ENCODE peak calls at places on chromosomes 5 and 9, in four cellular contexts. One of them, this sample, is unnamed.

GRCh38 chr5:124806026-124806856 is 59.8 kb upstream of the ZNF608 start:
- DNase-seq in left ventricle myocardium inferior: peak
- DNase-seq in iPS DF 6.9: peak
- DNase-seq in RWPE1: peak
- DNase-seq in this sample: no peak

GRCh38 chr5:143019614-143020515 is 249.7 kb downstream of the ARHGAP26 start:
- DNase-seq in left ventricle myocardium inferior: no peak
- DNase-seq in iPS DF 6.9: no peak
- DNase-seq in RWPE1: no peak
- DNase-seq in this sample: no peak

GRCh38 chr9:109590945-109591344 is 92.8 kb upstream of the PTPN3 start:
- DNase-seq in left ventricle myocardium inferior: peak
- DNase-seq in iPS DF 6.9: no peak
- DNase-seq in RWPE1: no peak
- DNase-seq in this sample: no peak

GRCh38 chr5:130206686-130207085 is 302.4 kb downstream of the CHSY3 start:
- DNase-seq in left ventricle myocardium inferior: no peak
- DNase-seq in iPS DF 6.9: no peak
- DNase-seq in RWPE1: peak
- DNase-seq in this sample: no peak

GRCh38 chr9:108671794-108672193 is 184.0 kb downstream of the ACTL7B start:
- DNase-seq in left ventricle myocardium inferior: no peak
- DNase-seq in iPS DF 6.9: no peak
- DNase-seq in RWPE1: peak
- DNase-seq in this sample: no peak

GRCh38 chr5:178351221-178351825 is 118.7 kb upstream of the PHYKPL start:
- DNase-seq in left ventricle myocardium inferior: no peak
- DNase-seq in iPS DF 6.9: no peak
- DNase-seq in RWPE1: no peak
- DNase-seq in this sample: no peak

GRCh38 chr5:123093279-123094226 is 4.5 kb downstream of the PRDM6 start:
- DNase-seq in left ventricle myocardium inferior: no peak
- DNase-seq in iPS DF 6.9: no peak
- DNase-seq in RWPE1: no peak
- DNase-seq in this sample: no peak

GRCh38 chr5:124746916-124747769 is 704 bp upstream of the ZNF608 start:
- DNase-seq in left ventricle myocardium inferior: peak
- DNase-seq in iPS DF 6.9: peak
- DNase-seq in RWPE1: peak
- DNase-seq in this sample: no peak

GRCh38 chr9:131585375-131585774 is 40.1 kb downstream of the PRRT1B start:
- DNase-seq in left ventricle myocardium inferior: no peak
- DNase-seq in iPS DF 6.9: no peak
- DNase-seq in RWPE1: no peak
- DNase-seq in this sample: peak

GRCh38 chr5:132065951-132066701 is 5.7 kb downstream of the IL3 start:
- DNase-seq in left ventricle myocardium inferior: peak
- DNase-seq in iPS DF 6.9: no peak
- DNase-seq in RWPE1: no peak
- DNase-seq in this sample: no peak

GRCh38 chr5:36606437-36607113 is at the start of gene SLC1A3:
- DNase-seq in left ventricle myocardium inferior: peak
- DNase-seq in iPS DF 6.9: no peak
- DNase-seq in RWPE1: peak
- DNase-seq in this sample: no peak

GRCh38 chr5:147509710-147510651 is at the start of gene DPYSL3:
- DNase-seq in left ventricle myocardium inferior: peak
- DNase-seq in iPS DF 6.9: peak
- DNase-seq in RWPE1: peak
- DNase-seq in this sample: no peak

GRCh38 chr5:74766348-74766886 is 500 bp downstream of the GFM2 start:
- DNase-seq in left ventricle myocardium inferior: no peak
- DNase-seq in iPS DF 6.9: no peak
- DNase-seq in RWPE1: peak
- DNase-seq in this sample: no peak

GRCh38 chr9:98234231-98234825 is 21.1 kb downstream of the TBC1D2 start:
- DNase-seq in left ventricle myocardium inferior: no peak
- DNase-seq in iPS DF 6.9: no peak
- DNase-seq in RWPE1: no peak
- DNase-seq in this sample: no peak

GRCh38 chr5:165624547-165624946 is 2119.1 kb downstream of the MAT2B start:
- DNase-seq in left ventricle myocardium inferior: no peak
- DNase-seq in iPS DF 6.9: no peak
- DNase-seq in RWPE1: no peak
- DNase-seq in this sample: no peak

GRCh38 chr5:127400946-127401670 is 110.5 kb downstream of the MEGF10 start:
- DNase-seq in left ventricle myocardium inferior: no peak
- DNase-seq in iPS DF 6.9: no peak
- DNase-seq in RWPE1: no peak
- DNase-seq in this sample: no peak

GRCh38 chr5:74031536-74031935 is 405.5 kb downstream of the ARHGEF28 start:
- DNase-seq in left ventricle myocardium inferior: no peak
- DNase-seq in iPS DF 6.9: no peak
- DNase-seq in RWPE1: no peak
- DNase-seq in this sample: no peak

GRCh38 chr5:114367029-114367428 is 5.2 kb downstream of the KCNN2 start:
- DNase-seq in left ventricle myocardium inferior: no peak
- DNase-seq in iPS DF 6.9: no peak
- DNase-seq in RWPE1: no peak
- DNase-seq in this sample: no peak

GRCh38 chr5:102760815-102761214 is 5.7 kb downstream of the PAM start:
- DNase-seq in left ventricle myocardium inferior: no peak
- DNase-seq in iPS DF 6.9: no peak
- DNase-seq in RWPE1: no peak
- DNase-seq in this sample: no peak

DNA sequence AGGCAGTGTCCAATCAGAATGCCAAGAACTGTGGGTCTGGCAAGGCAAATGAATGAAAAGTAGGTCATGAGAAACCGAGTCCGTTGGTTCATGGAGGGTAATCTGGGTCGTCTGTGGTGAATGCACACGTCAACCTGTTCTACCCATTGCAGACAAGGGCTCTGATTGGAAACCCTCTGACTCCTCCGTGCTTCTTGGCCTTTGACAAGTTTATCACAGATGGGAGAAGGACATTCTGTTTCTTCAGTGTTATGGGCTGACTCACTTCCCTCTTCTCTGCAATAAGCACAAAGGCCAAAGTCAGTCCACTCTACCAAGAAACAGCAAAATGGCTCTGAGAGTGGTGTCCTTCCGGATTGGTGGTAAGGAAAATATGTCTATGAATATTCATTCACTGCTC is 89.3 kb downstream of the FEM1C start:
- DNase-seq in left ventricle myocardium inferior: no peak
- DNase-seq in iPS DF 6.9: no peak
- DNase-seq in RWPE1: no peak
- DNase-seq in this sample: no peak
- H3K27ac ChIP-seq in left ventricle myocardium inferior: peak
- H3K27ac ChIP-seq in iPS DF 6.9: no peak
- H3K27ac ChIP-seq in RWPE1: no peak
- H3K27ac ChIP-seq in this sample: no peak

DNA sequence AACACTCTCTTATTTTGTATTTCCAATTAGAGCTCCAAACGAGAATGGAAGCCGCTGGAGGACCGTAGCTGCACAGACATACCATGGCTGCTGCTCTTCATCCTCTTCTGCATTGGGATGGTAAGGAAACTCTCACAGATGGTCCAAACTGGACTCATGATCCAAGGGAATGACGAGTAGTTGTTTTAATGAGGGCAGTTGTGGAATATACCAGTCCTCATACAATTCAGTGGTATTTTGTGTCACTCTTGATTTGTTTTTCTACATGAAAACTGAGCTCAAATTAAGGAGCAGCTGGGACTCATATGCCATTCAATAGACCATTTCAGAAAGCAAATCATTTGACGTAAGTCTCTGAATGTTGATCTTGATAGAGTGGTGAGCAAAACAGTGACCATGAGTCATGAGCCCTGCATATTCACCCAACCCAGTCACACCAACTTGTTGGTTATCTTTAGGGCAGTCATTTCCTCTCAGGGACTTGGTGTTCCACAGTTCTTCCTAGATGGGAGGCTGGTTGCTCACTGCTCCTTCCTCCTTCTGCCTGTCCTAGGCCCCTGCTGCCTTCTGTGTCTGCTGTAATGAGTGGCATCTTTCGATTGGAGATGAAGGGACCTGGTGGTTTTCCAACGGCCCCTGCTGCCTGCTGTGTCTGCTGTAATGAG is 54.9 kb downstream of the SLC44A1 start:
- DNase-seq in left ventricle myocardium inferior: no peak
- DNase-seq in iPS DF 6.9: no peak
- DNase-seq in RWPE1: peak
- DNase-seq in this sample: no peak
- H3K27ac ChIP-seq in left ventricle myocardium inferior: peak
- H3K27ac ChIP-seq in iPS DF 6.9: no peak
- H3K27ac ChIP-seq in RWPE1: no peak
- H3K27ac ChIP-seq in this sample: no peak

GRCh38 chr5:176955895-176956294 is 50.7 kb downstream of the UIMC1 start:
- DNase-seq in left ventricle myocardium inferior: no peak
- DNase-seq in iPS DF 6.9: no peak
- DNase-seq in RWPE1: peak
- DNase-seq in this sample: no peak
- H3K27ac ChIP-seq in left ventricle myocardium inferior: no peak
- H3K27ac ChIP-seq in iPS DF 6.9: no peak
- H3K27ac ChIP-seq in RWPE1: no peak
- H3K27ac ChIP-seq in this sample: no peak

DNA sequence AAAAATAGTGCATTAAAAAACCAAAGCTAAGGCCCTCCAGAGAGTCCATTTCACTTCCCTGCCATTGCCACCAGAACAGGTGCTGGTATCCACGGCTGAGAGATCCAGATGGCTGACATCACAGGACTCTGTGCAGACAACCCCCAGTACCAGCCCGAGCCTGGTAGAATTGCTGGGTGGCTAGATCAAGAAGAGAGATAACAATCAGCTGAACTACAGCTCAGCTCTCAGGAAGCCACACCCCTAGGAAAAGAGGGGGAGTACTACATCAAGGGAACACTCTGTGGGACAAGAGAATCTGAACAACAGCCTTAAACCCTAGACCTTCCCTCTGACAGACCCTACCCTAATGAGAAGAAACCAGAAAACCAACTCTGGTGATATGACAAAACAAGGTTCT is 73.8 kb upstream of the SLIT3 start:
- DNase-seq in left ventricle myocardium inferior: no peak
- DNase-seq in iPS DF 6.9: no peak
- DNase-seq in RWPE1: no peak
- DNase-seq in this sample: no peak
- H3K27ac ChIP-seq in left ventricle myocardium inferior: no peak
- H3K27ac ChIP-seq in iPS DF 6.9: no peak
- H3K27ac ChIP-seq in RWPE1: no peak
- H3K27ac ChIP-seq in this sample: no peak

DNA sequence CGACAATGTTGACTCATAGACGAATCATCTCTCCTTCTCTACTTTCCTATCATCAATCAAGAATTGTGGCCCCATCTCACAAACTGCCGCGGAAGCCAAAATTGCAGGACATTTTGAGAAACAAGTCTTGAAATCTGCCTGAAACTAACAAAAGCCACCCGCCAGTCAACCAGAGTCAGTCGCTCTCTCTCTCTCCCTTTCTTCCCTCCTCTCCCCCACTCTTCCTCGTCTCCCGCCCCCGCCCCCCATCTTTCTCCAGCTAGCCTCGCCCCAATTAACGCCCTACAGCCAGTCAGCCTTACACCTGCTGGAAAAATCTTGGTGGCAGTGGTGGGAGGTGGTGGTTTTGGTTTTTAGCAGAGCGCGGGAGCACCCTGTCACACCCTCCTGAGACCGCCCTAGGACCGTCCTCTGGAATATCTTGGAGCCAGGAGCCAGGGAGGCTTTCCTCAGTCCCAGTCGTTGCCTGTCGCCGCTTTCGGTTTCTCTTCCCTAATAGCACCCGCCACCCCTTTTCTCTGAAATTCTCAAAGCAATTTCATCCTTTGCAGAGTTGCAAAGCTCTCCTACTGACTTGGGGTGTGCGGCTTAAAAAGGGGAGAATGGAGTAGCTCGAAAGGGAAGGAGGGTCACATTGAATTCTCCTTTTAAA is 301.1 kb downstream of the PARP8 start:
- DNase-seq in left ventricle myocardium inferior: no peak
- DNase-seq in iPS DF 6.9: no peak
- DNase-seq in RWPE1: no peak
- DNase-seq in this sample: no peak
- H3K27ac ChIP-seq in left ventricle myocardium inferior: no peak
- H3K27ac ChIP-seq in iPS DF 6.9: no peak
- H3K27ac ChIP-seq in RWPE1: no peak
- H3K27ac ChIP-seq in this sample: no peak

GRCh38 chr5:159833088-159833487 is 83.2 kb upstream of the ADRA1B start:
- DNase-seq in left ventricle myocardium inferior: no peak
- DNase-seq in iPS DF 6.9: no peak
- DNase-seq in RWPE1: no peak
- DNase-seq in this sample: no peak
- H3K27ac ChIP-seq in left ventricle myocardium inferior: no peak
- H3K27ac ChIP-seq in iPS DF 6.9: no peak
- H3K27ac ChIP-seq in RWPE1: no peak
- H3K27ac ChIP-seq in this sample: no peak